ENCODE peak calls at places on chromosome 22, in nine cellular contexts. V is colonic mucosa; Y is heart left ventricle; O is cardiac muscle cell; M is heart right ventricle; R is adrenal gland; S is effector memory CD4-positive, alpha-beta T cell; W is tibial artery; B is CD4-positive, CD25-positive, alpha-beta regulatory T cell. F is an unnamed sample. For H3K9me3 and H3K4me1, the result is how much of the 10 kb centered on the place peaks cover.

GRCh38 chr22:33000342-33001280 is 57.6 kb downstream of the SYN3 start:
- DNase-seq in V (peak), Y (peak), O (peak), M (peak), R (peak), S (no peak), W (no peak), B (peak), F (peak)

GRCh38 chr22:30115705-30116104 is 35.4 kb downstream of the HORMAD2 start:
- DNase-seq in V (no peak), Y (no peak), O (no peak), M (no peak), R (no peak), S (no peak), W (no peak), B (no peak), F (no peak)

GRCh38 chr22:30891443-30891755 is 77.2 kb downstream of the MORC2 start:
- DNase-seq in V (no peak), Y (no peak), O (no peak), M (peak), R (no peak), S (no peak), W (peak), B (no peak), F (no peak)

GRCh38 chr22:17281026-17281809 is 62.0 kb upstream of the ADA2 start:
- DNase-seq in V (no peak), Y (no peak), O (no peak), M (no peak), R (no peak), S (no peak), W (no peak), B (no peak), F (no peak)

GRCh38 chr22:17949926-17950473 is 74.4 kb downstream of the MICAL3 start:
- DNase-seq in V (no peak), Y (no peak), O (no peak), M (no peak), R (no peak), S (no peak), W (no peak), B (no peak), F (no peak)

GRCh38 chr22:33114570-33114969 is 56.4 kb upstream of the SYN3 start:
- DNase-seq in V (no peak), Y (no peak), O (no peak), M (no peak), R (no peak), S (no peak), W (no peak), B (no peak), F (no peak)

GRCh38 chr22:23269441-23270211 is 89.3 kb downstream of the BCR start:
- DNase-seq in V (no peak), Y (no peak), O (peak), M (no peak), R (no peak), S (no peak), W (no peak), B (no peak), F (no peak)

GRCh38 chr22:26466196-26466595 is 17.4 kb downstream of the HPS4 start:
- DNase-seq in V (no peak), Y (no peak), O (no peak), M (no peak), R (no peak), S (no peak), W (peak), B (no peak), F (peak)

GRCh38 chr22:19663286-19663815 is 51.0 kb upstream of the SEPTIN5 start:
- DNase-seq in V (peak), Y (peak), O (peak), M (peak), R (peak), S (no peak), W (peak), B (no peak), F (peak)

GRCh38 chr22:37218771-37219411 is 6.6 kb upstream of the SSTR3 start:
- DNase-seq in V (no peak), Y (no peak), O (no peak), M (no peak), R (no peak), S (peak), W (no peak), B (peak), F (no peak)
- H3K4me3 ChIP-seq in V (no peak), Y (no peak), O (no peak), M (no peak), R (no peak), S (peak), W (no peak), B (peak), F (no peak)

GRCh38 chr22:48900327-48900597 is 927.4 kb downstream of the BRD1 start:
- DNase-seq in V (no peak), Y (no peak), O (no peak), M (no peak), R (no peak), S (no peak), W (no peak), B (no peak), F (no peak)

GRCh38 chr22:48902001-48902869 is 925.4 kb downstream of the BRD1 start:
- DNase-seq in V (no peak), Y (peak), O (no peak), M (no peak), R (no peak), S (no peak), W (peak), B (no peak), F (no peak)

GRCh38 chr22:48899523-48900326 is 927.9 kb downstream of the BRD1 start:
- DNase-seq in V (peak), Y (peak), O (no peak), M (no peak), R (no peak), S (no peak), W (peak), B (no peak), F (no peak)

GRCh38 chr22:48901324-48901723 is 926.3 kb downstream of the BRD1 start:
- DNase-seq in V (no peak), Y (peak), O (no peak), M (no peak), R (no peak), S (no peak), W (peak), B (no peak), F (no peak)

DNA sequence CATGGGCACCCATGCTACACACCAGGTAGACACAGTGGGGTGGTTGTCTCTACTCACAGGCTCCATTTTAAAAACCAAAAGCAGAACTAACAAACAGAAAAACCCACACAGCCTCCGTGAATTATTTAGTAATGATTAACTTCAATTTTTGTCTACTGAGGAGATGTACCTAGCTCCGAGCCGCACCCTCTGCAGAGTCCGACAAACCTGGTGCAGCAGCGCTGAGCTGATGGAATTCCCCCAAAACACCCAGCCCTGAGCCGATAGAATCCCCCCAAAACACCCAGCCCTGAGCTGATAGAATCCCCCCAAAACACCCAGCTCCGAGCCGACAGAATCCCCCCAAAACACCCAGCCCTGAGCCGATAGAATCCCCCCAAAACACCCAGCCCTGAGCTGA is 927.0 kb downstream of the BRD1 start:
- DNase-seq in V (no peak), Y (no peak), O (no peak), M (no peak), R (no peak), S (no peak), W (no peak), B (no peak), F (no peak)
- H3K9me3 ChIP-seq in V (under half), Y (under half), O (under half), M (under half), R (under half), S (under half), W (under half), B (under half), F (under half)

GRCh38 chr22:45689195-45689594 is 17.6 kb downstream of the ATXN10 start:
- DNase-seq in V (no peak), Y (no peak), O (no peak), M (no peak), R (no peak), S (no peak), W (no peak), B (no peak), F (no peak)
- H3K4me1 ChIP-seq in V (under half), Y (under half), O (under half), M (half or more), R (under half), S (under half), W (under half), B (under half), F (half or more)

GRCh38 chr22:38259370-38259769 is 13.4 kb downstream of the TMEM184B start:
- DNase-seq in V (no peak), Y (no peak), O (no peak), M (no peak), R (no peak), S (no peak), W (no peak), B (no peak), F (no peak)

GRCh38 chr22:38255697-38256096 is 17.1 kb downstream of the TMEM184B start:
- DNase-seq in V (no peak), Y (no peak), O (no peak), M (no peak), R (no peak), S (no peak), W (no peak), B (no peak), F (no peak)

GRCh38 chr22:38257650-38258246 is 15.1 kb downstream of the TMEM184B start:
- DNase-seq in V (peak), Y (no peak), O (peak), M (no peak), R (no peak), S (no peak), W (no peak), B (no peak), F (no peak)

GRCh38 chr22:38258895-38259294 is 13.9 kb downstream of the TMEM184B start:
- DNase-seq in V (no peak), Y (peak), O (no peak), M (peak), R (peak), S (no peak), W (peak), B (no peak), F (no peak)

GRCh38 chr22:38257170-38257569 is 15.6 kb downstream of the TMEM184B start:
- DNase-seq in V (no peak), Y (no peak), O (no peak), M (peak), R (peak), S (no peak), W (no peak), B (no peak), F (no peak)
- H3K4me3 ChIP-seq in V (no peak), Y (no peak), O (no peak), M (no peak), R (no peak), S (no peak), W (peak), B (no peak), F (peak)

GRCh38 chr22:47543447-47543846 is 781.0 kb downstream of the TBC1D22A start:
- DNase-seq in V (no peak), Y (no peak), O (no peak), M (no peak), R (no peak), S (no peak), W (no peak), B (no peak), F (no peak)
- H3K9me3 ChIP-seq in V (under half), Y (under half), O (under half), M (under half), R (under half), S (under half), W (under half), B (under half), F (under half)

GRCh38 chr22:28810839-28811491 is 10.6 kb upstream of the XBP1 start:
- DNase-seq in V (no peak), Y (no peak), O (no peak), M (peak), R (no peak), S (no peak), W (peak), B (no peak), F (no peak)
- H3K4me1 ChIP-seq in V (under half), Y (under half), O (under half), M (under half), R (under half), S (under half), W (under half), B (under half), F (under half)

DNA sequence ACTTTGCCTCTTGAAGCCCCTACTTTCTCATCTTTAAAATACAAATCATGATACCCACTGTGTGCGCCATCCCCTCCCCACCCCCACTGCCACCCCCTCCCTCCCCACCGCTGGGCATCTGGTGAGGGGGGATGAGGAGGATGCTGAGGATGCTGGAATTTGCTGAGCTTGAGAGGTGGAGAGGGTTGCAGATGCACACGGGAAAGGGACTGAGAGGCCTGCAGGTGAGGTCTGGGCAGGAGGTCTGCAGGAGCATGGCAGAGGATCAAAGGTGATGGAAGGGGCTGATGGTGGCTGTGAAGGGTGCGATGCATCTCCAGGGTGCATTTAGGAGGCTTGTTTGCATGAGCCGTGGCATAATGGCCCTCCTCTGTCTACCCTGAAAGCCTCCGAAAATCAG is 7.6 kb upstream of the TBC1D22A start:
- DNase-seq in V (no peak), Y (no peak), O (no peak), M (no peak), R (no peak), S (no peak), W (no peak), B (no peak), F (no peak)
- H3K4me3 ChIP-seq in V (no peak), Y (peak), O (no peak), M (no peak), R (no peak), S (no peak), W (peak), B (no peak), F (no peak)

DNA sequence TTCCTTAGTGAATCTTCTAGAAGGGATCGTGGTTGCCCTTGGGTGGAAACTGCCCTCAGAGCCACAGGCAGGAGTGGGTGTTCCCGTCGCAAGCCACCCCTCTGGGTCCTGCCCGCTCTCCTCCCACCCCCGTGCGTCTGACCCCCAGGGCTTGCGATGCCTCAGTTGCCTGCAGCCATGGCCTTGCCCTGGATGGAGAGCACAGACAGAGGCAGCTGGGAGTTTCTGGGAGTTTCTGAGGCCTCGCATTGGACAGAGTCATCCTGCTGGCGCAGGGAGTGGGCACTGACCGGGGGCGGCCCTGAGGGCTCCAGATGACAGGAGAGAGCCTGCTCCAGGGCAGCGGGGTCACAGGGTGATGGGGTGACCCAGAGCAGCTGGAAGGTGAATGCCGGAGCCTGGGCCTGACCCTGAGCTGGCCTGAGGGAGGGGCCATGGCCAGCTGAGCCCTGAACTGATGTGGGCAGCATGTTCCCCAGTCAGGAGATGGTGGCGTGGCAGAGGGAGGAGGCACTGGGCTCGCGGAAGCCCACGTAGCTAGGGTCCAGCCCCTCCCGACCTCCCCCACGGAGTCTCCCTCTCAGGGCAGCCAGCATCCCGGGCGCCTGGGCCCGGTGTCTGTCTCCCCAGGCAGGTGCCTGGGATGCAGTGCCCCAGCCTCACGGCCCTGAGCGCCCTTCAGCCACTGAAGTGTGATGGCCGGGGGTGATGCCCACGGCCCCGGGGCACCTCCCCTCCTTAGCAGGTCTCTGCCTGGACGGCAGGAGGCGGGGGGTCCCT is 1236.2 kb downstream of the BRD1 start:
- DNase-seq in V (no peak), Y (peak), O (no peak), M (no peak), R (no peak), S (no peak), W (no peak), B (no peak), F (no peak)
- H3K9me3 ChIP-seq in V (under half), Y (under half), O (under half), M (under half), R (under half), S (under half), W (under half), B (under half), F (under half)

DNA sequence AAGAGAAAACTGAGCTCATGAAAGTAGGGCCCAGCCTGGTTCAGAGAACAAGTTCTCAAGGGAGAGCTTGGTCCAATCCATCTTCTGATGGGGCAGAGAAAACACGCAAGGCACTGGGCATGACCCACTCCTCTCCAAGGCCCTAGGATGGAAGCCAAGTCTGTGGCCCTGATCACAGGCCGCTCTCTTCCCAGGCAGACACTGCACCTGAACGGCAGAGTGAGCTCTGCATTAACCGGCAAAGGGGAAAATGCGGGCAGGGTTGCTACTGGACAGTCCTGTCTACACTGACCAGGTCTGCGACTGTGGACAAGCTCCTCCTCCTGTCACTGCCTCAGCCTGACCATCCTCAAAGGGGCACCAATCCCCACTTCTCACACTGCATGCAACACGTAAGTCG is 49.3 kb downstream of the SGSM3 start:
- DNase-seq in V (no peak), Y (no peak), O (no peak), M (no peak), R (peak), S (no peak), W (no peak), B (no peak), F (no peak)
- H3K4me1 ChIP-seq in V (under half), Y (under half), O (under half), M (under half), R (under half), S (under half), W (under half), B (under half), F (under half)